ENCODE peak calls at places on chromosomes 4 and X, in four cellular contexts. Z, X, I and T are unnamed samples.

GRCh38 chr4:183343730-183344129 is 21.5 kb upstream of the CLDN24 start:
- DNase-seq in X (no peak), I (no peak), Z (no peak), T (no peak)

GRCh38 chrX:152108527-152108926 is 29.9 kb downstream of the MAGEA10 start:
- DNase-seq in Z (no peak), I (no peak), X (no peak), T (no peak)

GRCh38 chr4:121765941-121766538 is 1.1 kb upstream of the SMIM43 start:
- DNase-seq in I (no peak), Z (no peak), X (no peak), T (no peak)

GRCh38 chr4:55032179-55032578 is 93.2 kb downstream of the KDR start:
- DNase-seq in Z (no peak), I (no peak), X (no peak), T (no peak)

GRCh38 chr4:147874109-147874508 is 142.2 kb downstream of the ARHGAP10 start:
- DNase-seq in X (no peak), Z (no peak), I (no peak), T (no peak)

GRCh38 chrX:119512145-119512800 is 44.0 kb downstream of the SLC25A5 start:
- DNase-seq in Z (no peak), I (peak), X (no peak), T (peak)

GRCh38 chr4:130183096-130183495 is 1087.1 kb downstream of the C4orf33 start:
- DNase-seq in Z (no peak), I (no peak), X (no peak), T (no peak)

GRCh38 chr4:87849612-87850011 is 16.8 kb downstream of the MEPE start:
- DNase-seq in I (no peak), Z (no peak), X (no peak), T (no peak)

GRCh38 chrX:64894454-64895038 is 81.7 kb downstream of the ZC4H2 start:
- DNase-seq in X (peak), I (peak), Z (peak), T (no peak)

GRCh38 chr4:108031427-108032083 is 41.9 kb downstream of the HADH start:
- DNase-seq in I (no peak), Z (no peak), X (no peak), T (no peak)

GRCh38 chr4:20676773-20677172 is 23.5 kb upstream of the PACRGL start:
- DNase-seq in Z (no peak), I (no peak), X (no peak), T (no peak)

GRCh38 chrX:22922961-22923360 is 76.8 kb upstream of the DDX53 start:
- DNase-seq in Z (no peak), X (no peak), I (no peak), T (no peak)

GRCh38 chr4:52704676-52705075 is 45.6 kb upstream of the USP46 start:
- DNase-seq in X (no peak), I (no peak), Z (no peak), T (no peak)

GRCh38 chr4:176052744-176053143 is 12.9 kb upstream of the WDR17 start:
- DNase-seq in I (no peak), Z (no peak), X (no peak), T (no peak)

GRCh38 chr4:130760246-130760645 is 1664.3 kb downstream of the C4orf33 start:
- DNase-seq in I (no peak), X (no peak), Z (no peak), T (no peak)

GRCh38 chr4:621296-622070 is 3.9 kb upstream of the PDE6B start:
- DNase-seq in Z (no peak), X (peak), I (no peak), T (no peak)

GRCh38 chr4:99324978-99325377 is 3.8 kb upstream of the ADH1B start:
- DNase-seq in X (no peak), Z (no peak), I (no peak), T (no peak)

GRCh38 chrX:48179691-48180090 is 16.9 kb downstream of the SSX5 start:
- DNase-seq in X (no peak), Z (no peak), I (no peak), T (no peak)

GRCh38 chr4:57158221-57158620 is 48.0 kb upstream of the IGFBP7 start:
- DNase-seq in X (no peak), I (no peak), Z (no peak), T (no peak)

GRCh38 chr4:65007841-65008439 is 598.7 kb upstream of the TECRL start:
- DNase-seq in Z (no peak), X (no peak), I (peak), T (no peak)

GRCh38 chrX:111955916-111956315 is 79.9 kb downstream of the TRPC5OS start:
- DNase-seq in Z (no peak), I (no peak), X (no peak), T (no peak)

GRCh38 chr4:113540859-113541258 is 220.7 kb downstream of the CAMK2D start:
- DNase-seq in I (no peak), Z (no peak), X (no peak), T (no peak)

GRCh38 chr4:152117501-152117900 is 356.7 kb upstream of the GATB start:
- DNase-seq in I (no peak), X (no peak), Z (no peak), T (peak)

GRCh38 chrX:17078031-17078730 is 131.7 kb downstream of the REPS2 start:
- DNase-seq in X (no peak), I (no peak), Z (no peak), T (no peak)